ENCODE peak calls at places on chromosomes 11 and 22, in seven cellular contexts. Z is K562, D is HepG2, X is GM12878, R is HCT116, A is H1, I is SK-N-SH. B is an unnamed sample.
A peak's percentile ranks its signal among the peaks of the same experiment; 100 is the strongest.

GRCh38 chr11:2760196-2760871 is 60.5 kb upstream of the KCNQ1OT1 start:
- DNase-seq in Z (no peak), D (no peak), X (no peak), R (no peak), A (no peak), I (no peak), B (no peak)

GRCh38 chr11:110075822-110076208 is 17.4 kb upstream of the ZC3H12C start:
- DNase-seq in Z (no peak), D (no peak), X (no peak), R (no peak), A (no peak), I (no peak), B (no peak)

GRCh38 chr22:23856721-23857605 is 712 bp upstream of the SLC2A11 start:
- DNase-seq in Z (no peak), D (peak; percentile 54), X (no peak), R (no peak), A (no peak), I (peak; percentile 63), B (no peak)

GRCh38 chr11:114171257-114172054 is 111.9 kb downstream of the ZBTB16 start:
- DNase-seq in Z (no peak), D (peak; percentile 10), X (no peak), R (no peak), A (no peak), I (no peak), B (no peak)

GRCh38 chr11:6473481-6474422 is at the start of gene TRIM3:
- DNase-seq in Z (peak; percentile 99), D (peak; percentile 50), X (no peak), R (peak; percentile 60), A (peak; percentile 46), I (peak; percentile 100), B (peak; percentile 84)

GRCh38 chr11:128324531-128325141 is 262.7 kb downstream of the ETS1 start:
- DNase-seq in Z (no peak), D (no peak), X (no peak), R (no peak), A (no peak), I (no peak), B (no peak)

GRCh38 chr11:33885338-33886005 is 6.4 kb downstream of the LMO2 start:
- DNase-seq in Z (peak; percentile 61), D (no peak), X (no peak), R (no peak), A (no peak), I (no peak), B (no peak)

GRCh38 chr11:108117746-108118371 is 3.5 kb upstream of the ACAT1 start:
- DNase-seq in Z (no peak), D (peak; percentile 46), X (no peak), R (peak; percentile 52), A (no peak), I (peak; percentile 44), B (peak; percentile 76)

GRCh38 chr11:76667271-76667818 is 3.2 kb downstream of the LRRC32 start:
- DNase-seq in Z (no peak), D (no peak), X (no peak), R (no peak), A (no peak), I (no peak), B (no peak)

GRCh38 chr22:33076368-33076767 is 18.2 kb upstream of the SYN3 start:
- DNase-seq in Z (no peak), D (no peak), X (no peak), R (no peak), A (no peak), I (no peak), B (no peak)

GRCh38 chr22:40414306-40414705 is 43.9 kb downstream of the SGSM3 start:
- DNase-seq in Z (no peak), D (no peak), X (no peak), R (no peak), A (no peak), I (no peak), B (no peak)

GRCh38 chr11:117822031-117822521 is 2.5 kb downstream of the FXYD2 start:
- DNase-seq in Z (peak; percentile 56), D (no peak), X (no peak), R (no peak), A (no peak), I (peak; percentile 74), B (peak; percentile 65)

GRCh38 chr11:22768281-22768680 is 61.3 kb downstream of the SVIP start:
- DNase-seq in Z (no peak), D (no peak), X (no peak), R (no peak), A (no peak), I (no peak), B (no peak)

GRCh38 chr11:76234704-76235232 is 28.5 kb upstream of the WNT11 start:
- DNase-seq in Z (no peak), D (no peak), X (no peak), R (no peak), A (no peak), I (no peak), B (no peak)

GRCh38 chr11:126426820-126427749 is 71.6 kb downstream of the ST3GAL4 start:
- DNase-seq in Z (no peak), D (no peak), X (no peak), R (no peak), A (no peak), I (no peak), B (no peak)

GRCh38 chr11:93288767-93289166 is 41.8 kb upstream of the DEUP1 start:
- DNase-seq in Z (no peak), D (no peak), X (peak; percentile 8), R (no peak), A (no peak), I (no peak), B (no peak)

GRCh38 chr11:41716862-41717261 is 257.4 kb upstream of the LRRC4C start:
- DNase-seq in Z (no peak), D (no peak), X (no peak), R (no peak), A (no peak), I (peak; percentile 47), B (no peak)

GRCh38 chr22:47474464-47474863 is 712.0 kb downstream of the TBC1D22A start:
- DNase-seq in Z (no peak), D (no peak), X (no peak), R (no peak), A (no peak), I (no peak), B (no peak)

GRCh38 chr11:93773045-93773477 is 11.0 kb upstream of the MED17 start:
- DNase-seq in Z (no peak), D (peak; percentile 69), X (no peak), R (no peak), A (no peak), I (no peak), B (no peak)

GRCh38 chr11:108589136-108589535 is 4.4 kb downstream of the EXPH5 start:
- DNase-seq in Z (no peak), D (no peak), X (no peak), R (no peak), A (no peak), I (peak; percentile 75), B (peak; percentile 45)

DNA sequence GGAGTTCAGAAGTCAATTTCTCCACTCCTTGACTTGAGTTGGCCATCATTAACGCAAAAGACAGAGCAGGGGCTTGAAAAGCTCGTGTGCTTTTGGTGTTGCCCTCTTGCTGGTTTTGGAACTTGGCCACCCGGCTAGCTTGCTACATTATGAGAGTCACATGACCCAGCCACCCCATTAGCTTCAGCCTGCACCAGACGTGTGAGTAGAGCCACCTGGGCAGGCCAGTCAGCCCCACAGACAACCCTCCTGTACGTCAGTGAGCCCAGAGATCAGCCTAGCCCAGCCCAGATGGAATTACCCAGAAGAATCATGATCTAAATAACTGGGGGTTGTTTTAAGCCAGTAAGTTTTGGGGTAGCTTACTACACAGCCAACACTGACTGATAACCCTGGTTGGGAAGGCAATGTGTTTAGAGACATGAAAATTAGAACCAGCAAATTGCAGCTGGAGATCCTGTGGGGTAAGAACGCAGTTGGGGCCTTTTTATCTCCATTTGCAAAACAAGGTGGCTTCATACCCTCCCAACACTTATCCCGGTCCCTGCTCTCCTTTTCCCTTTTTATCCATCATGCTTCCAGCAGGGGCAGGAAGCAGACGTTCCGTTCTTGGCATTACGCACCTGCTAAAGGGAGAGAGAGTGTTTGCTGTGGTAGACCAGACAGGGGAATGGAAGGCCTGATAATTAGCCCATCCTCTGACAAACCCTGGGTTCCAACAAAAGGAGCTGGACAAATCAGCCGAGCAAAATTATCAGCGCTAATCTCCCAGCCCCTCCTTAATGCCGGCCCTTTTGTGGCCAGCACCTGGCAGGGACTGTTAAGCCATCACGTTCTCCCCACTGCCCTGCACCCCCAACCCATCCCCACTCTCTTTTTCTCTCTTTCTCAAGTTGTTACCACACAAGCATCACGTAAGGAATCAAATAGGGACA is 548.7 kb upstream of the CADM1 start:
- DNase-seq in Z (no peak), D (no peak), X (no peak), R (no peak), A (no peak), I (no peak), B (no peak)
- TF ChIP-seq JUND in Z (no peak), D (no peak), X (no peak), R (no peak), A (no peak), I (no peak), B (no peak)

DNA sequence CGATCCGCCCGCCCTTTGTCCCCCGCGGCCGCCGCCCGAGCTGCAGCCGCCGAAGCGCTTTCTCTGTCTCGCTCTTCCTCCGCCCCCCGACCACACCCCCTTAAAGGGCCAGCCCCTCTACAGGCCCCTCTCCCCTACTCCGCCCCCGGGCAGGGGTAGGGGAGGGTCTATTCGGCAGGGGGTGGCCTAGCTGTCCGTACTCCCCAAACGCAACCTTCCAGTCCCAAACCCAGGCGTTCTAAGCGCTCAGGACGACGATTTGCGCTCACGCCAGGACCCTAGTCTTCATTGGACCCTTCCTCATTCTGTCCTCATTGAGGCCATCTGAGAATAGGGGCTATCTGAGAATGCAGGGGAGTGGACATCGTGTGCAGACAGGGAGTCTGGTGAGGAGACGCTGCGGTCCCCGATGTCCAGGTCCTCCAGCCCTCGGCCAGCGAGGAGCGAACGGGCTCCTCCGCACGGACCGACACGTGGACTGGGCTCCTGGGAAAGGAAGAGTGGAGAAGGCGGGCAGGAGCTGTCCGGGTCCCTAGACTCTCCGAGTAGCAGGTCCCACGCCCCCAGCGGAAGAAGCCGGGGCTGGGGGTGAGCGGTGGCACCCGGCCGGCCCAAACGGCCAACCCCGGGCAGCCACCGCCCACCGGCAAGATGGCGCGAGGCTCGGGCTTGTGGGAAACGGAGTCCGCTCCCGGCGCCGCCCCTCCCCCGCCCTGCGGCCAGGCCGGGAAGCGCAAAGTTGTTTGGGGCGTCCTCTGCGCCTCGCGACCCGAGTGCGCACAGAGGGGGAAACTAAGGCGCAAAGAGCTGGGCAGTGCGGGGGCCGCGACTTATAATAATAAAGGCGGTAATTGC is at the start of gene PPP1R14B:
- DNase-seq in Z (peak; percentile 79), D (peak; percentile 80), X (no peak), R (no peak), A (no peak), I (peak; percentile 95), B (peak; percentile 95)
- TF ChIP-seq JUND in Z (peak; percentile 13), D (no peak), X (no peak), R (no peak), A (no peak), I (no peak), B (no peak)

GRCh38 chr11:1293619-1294015 is 15.8 kb downstream of the TOLLIP start:
- DNase-seq in Z (no peak), D (no peak), X (no peak), R (no peak), A (no peak), I (peak; percentile 73), B (peak; percentile 47)
- TF ChIP-seq JUND in Z (no peak), D (no peak), X (no peak), R (no peak), A (no peak), I (no peak), B (no peak)

DNA sequence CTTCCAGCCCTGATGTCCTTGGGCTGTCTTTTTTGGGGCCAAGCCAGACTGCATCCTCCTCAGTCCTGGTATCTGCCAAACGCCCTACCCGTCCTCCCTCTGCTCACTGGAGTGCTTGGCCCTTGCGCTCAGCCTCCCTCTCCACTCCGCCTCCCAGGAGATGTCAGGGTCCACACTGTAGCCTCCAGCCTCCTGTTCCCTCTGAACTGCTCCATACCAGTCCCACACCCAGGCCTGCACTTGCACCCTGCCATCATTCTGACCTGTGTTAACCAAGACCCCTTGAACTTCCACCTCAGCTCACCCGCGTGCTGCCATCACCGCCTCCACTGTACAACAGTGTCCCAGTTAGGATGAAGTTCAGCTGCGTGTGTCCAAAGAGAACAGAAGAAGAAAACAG is 6.3 kb upstream of the IL2RB start:
- DNase-seq in Z (no peak), D (no peak), X (no peak), R (no peak), A (no peak), I (no peak), B (no peak)
- TF ChIP-seq JUND in Z (no peak), D (no peak), X (no peak), R (no peak), A (no peak), I (no peak), B (no peak)

B was measured in T47D.